ENCODE peak calls at places on chromosome 10, in six cellular contexts. L is MM.1S; Y is ELF-1; G is fibroblast of pulmonary artery; T is stimulated activated CD4-positive, alpha-beta T cell treated with anti-CD3 and anti-CD28 coated beads, Interleukin-12 subunit alpha, Interleukin-12 subunit beta, amount 100 ng/mL, for 24 hours; J is EH. K is an unnamed sample.

GRCh38 chr10:49243139-49243538 is 54.9 kb upstream of the TMEM273 start:
- DNase-seq in L (no peak), Y (peak; percentile 27), G (no peak), T (no peak), J (no peak), K (no peak)

GRCh38 chr10:102758226-102758932 is 14.6 kb downstream of the WBP1L start:
- DNase-seq in L (peak; percentile 49), Y (peak; percentile 81), G (no peak), T (no peak), J (no peak), K (no peak)

GRCh38 chr10:98748298-98748697 is 301.6 kb upstream of the HPS1 start:
- DNase-seq in L (peak; percentile 66), Y (no peak), G (peak; percentile 21), T (no peak), J (peak; percentile 49), K (peak; percentile 26)

GRCh38 chr10:126196225-126196624 is 192.1 kb downstream of the ADAM12 start:
- DNase-seq in L (no peak), Y (no peak), G (no peak), T (no peak), J (no peak), K (no peak)

GRCh38 chr10:69179089-69179742 is 818 bp upstream of the SUPV3L1 start:
- DNase-seq in L (no peak), Y (no peak), G (no peak), T (peak; percentile 4), J (no peak), K (no peak)

GRCh38 chr10:132675031-132675740 is 110.8 kb downstream of the NKX6-2 start:
- DNase-seq in L (no peak), Y (no peak), G (no peak), T (no peak), J (no peak), K (no peak)

GRCh38 chr10:103481974-103482531 is 3.0 kb upstream of the CALHM3 start:
- DNase-seq in L (peak; percentile 81), Y (peak; percentile 34), G (peak; percentile 88), T (no peak), J (peak; percentile 74), K (peak; percentile 88)

GRCh38 chr10:22666287-22667092 is 47.9 kb downstream of the PIP4K2A start:
- DNase-seq in L (no peak), Y (no peak), G (peak; percentile 57), T (no peak), J (no peak), K (peak; percentile 81)

GRCh38 chr10:85665078-85665477 is 701.5 kb downstream of the GRID1 start:
- DNase-seq in L (no peak), Y (no peak), G (no peak), T (no peak), J (no peak), K (no peak)

GRCh38 chr10:98391578-98391991 is 23.4 kb downstream of the PYROXD2 start:
- DNase-seq in L (no peak), Y (no peak), G (peak; percentile 44), T (no peak), J (no peak), K (no peak)

GRCh38 chr10:5603848-5604170 is 62.6 kb downstream of the ASB13 start:
- DNase-seq in L (no peak), Y (no peak), G (no peak), T (no peak), J (no peak), K (no peak)

GRCh38 chr10:35364808-35365207 is 28.5 kb downstream of the CCNY start:
- DNase-seq in L (no peak), Y (no peak), G (no peak), T (no peak), J (no peak), K (no peak)

GRCh38 chr10:103921750-103922195 is 3.8 kb upstream of the STN1 start:
- DNase-seq in L (no peak), Y (peak; percentile 50), G (peak; percentile 31), T (no peak), J (no peak), K (peak; percentile 71)

GRCh38 chr10:87550741-87551140 is 46.0 kb downstream of the MINPP1 start:
- DNase-seq in L (no peak), Y (peak; percentile 80), G (peak; percentile 28), T (no peak), J (peak; percentile 71), K (peak; percentile 21)

GRCh38 chr10:59580257-59580863 is 129.3 kb downstream of the SLC16A9 start:
- DNase-seq in L (peak; percentile 13), Y (no peak), G (peak; percentile 82), T (no peak), J (peak; percentile 17), K (peak; percentile 73)

GRCh38 chr10:12334186-12334530 is 15.2 kb upstream of the CAMK1D start:
- DNase-seq in L (no peak), Y (no peak), G (no peak), T (no peak), J (no peak), K (no peak)

GRCh38 chr10:77592946-77593636 is 44.5 kb downstream of the KCNMA1 start:
- DNase-seq in L (no peak), Y (no peak), G (peak; percentile 71), T (no peak), J (peak; percentile 95), K (peak; percentile 85)

GRCh38 chr10:42864575-42864974 is 82.0 kb downstream of the BMS1 start:
- DNase-seq in L (no peak), Y (no peak), G (peak; percentile 13), T (no peak), J (peak; percentile 28), K (peak; percentile 39)

GRCh38 chr10:19479854-19480253 is 336.4 kb upstream of the PLXDC2 start:
- DNase-seq in L (no peak), Y (no peak), G (no peak), T (no peak), J (no peak), K (no peak)

GRCh38 chr10:72418679-72419078 is 64.0 kb upstream of the DNAJB12 start:
- DNase-seq in L (no peak), Y (no peak), G (no peak), T (no peak), J (no peak), K (no peak)

GRCh38 chr10:106355450-106355849 is 809.1 kb downstream of the SORCS1 start:
- DNase-seq in L (no peak), Y (peak; percentile 23), G (peak; percentile 21), T (no peak), J (peak; percentile 16), K (peak; percentile 6)

GRCh38 chr10:79381804-79382221 is 34.5 kb downstream of the PPIF start:
- DNase-seq in L (no peak), Y (peak; percentile 77), G (peak; percentile 86), T (no peak), J (peak; percentile 96), K (peak; percentile 93)

GRCh38 chr10:22761569-22762220 is 47.3 kb upstream of the PIP4K2A start:
- DNase-seq in L (no peak), Y (no peak), G (no peak), T (no peak), J (peak; percentile 29), K (no peak)

GRCh38 chr10:77228559-77228958 is 409.0 kb downstream of the KCNMA1 start:
- DNase-seq in L (no peak), Y (no peak), G (no peak), T (no peak), J (no peak), K (no peak)

GRCh38 chr10:1576467-1577259 is 160.7 kb downstream of the ADARB2 start:
- DNase-seq in L (no peak), Y (no peak), G (no peak), T (no peak), J (no peak), K (no peak)

GRCh38 chr10:97922378-97922758 is 72.7 kb downstream of the GOLGA7B start:
- DNase-seq in L (no peak), Y (no peak), G (no peak), T (no peak), J (no peak), K (no peak)

GRCh38 chr10:59362184-59362966 is at the start of gene FAM13C:
- DNase-seq in L (peak; percentile 64), Y (peak; percentile 81), G (peak; percentile 66), T (no peak), J (peak; percentile 46), K (peak; percentile 61)